ENCODE peak calls at places on chromosomes 3 and 15, in five cellular contexts. S, P, U, T and D are unnamed samples.

GRCh38 chr15:45546789-45547188 is 24.2 kb upstream of the SLC30A4 start:
- DNase-seq in S (no peak), P (no peak), U (peak; percentile 5), T (no peak), D (no peak)

GRCh38 chr3:21621396-21621695 is 129.7 kb downstream of the ZNF385D start:
- DNase-seq in S (no peak), P (no peak), U (peak; percentile 15), T (no peak), D (peak; percentile 8)

GRCh38 chr15:82647045-82647834 is at the start of gene CPEB1:
- DNase-seq in S (peak; percentile 66), P (no peak), U (no peak), T (peak; percentile 93), D (no peak)

GRCh38 chr15:50458713-50459112 is 34.5 kb downstream of the USP8 start:
- DNase-seq in S (no peak), P (no peak), U (no peak), T (no peak), D (no peak)

GRCh38 chr3:139319428-139320402 is 24.1 kb upstream of the MRPS22 start:
- DNase-seq in S (no peak), P (no peak), U (peak; percentile 23), T (peak; percentile 50), D (peak; percentile 75)

GRCh38 chr15:25616471-25616870 is 177.6 kb upstream of the UBE3A start:
- DNase-seq in S (no peak), P (no peak), U (no peak), T (no peak), D (no peak)

GRCh38 chr3:177294221-177294620 is 96.9 kb upstream of the TBL1XR1 start:
- DNase-seq in S (no peak), P (no peak), U (no peak), T (no peak), D (no peak)

GRCh38 chr15:46714959-46715358 is 1002.3 kb upstream of the SEMA6D start:
- DNase-seq in S (no peak), P (no peak), U (no peak), T (no peak), D (no peak)

GRCh38 chr3:69354948-69355347 is 30.9 kb downstream of the FRMD4B start:
- DNase-seq in S (no peak), P (no peak), U (no peak), T (no peak), D (no peak)

GRCh38 chr3:184716652-184717607 is 5.1 kb upstream of the MAGEF1 start:
- DNase-seq in S (no peak), P (no peak), U (peak; percentile 12), T (no peak), D (peak; percentile 74)

GRCh38 chr3:193775421-193776077 is 182.5 kb downstream of the OPA1 start:
- DNase-seq in S (no peak), P (no peak), U (no peak), T (no peak), D (no peak)

GRCh38 chr3:197975311-197975710 is 15.3 kb downstream of the LMLN start:
- DNase-seq in S (no peak), P (no peak), U (no peak), T (no peak), D (no peak)

GRCh38 chr3:4845882-4846281 is 133.4 kb upstream of the BHLHE40 start:
- DNase-seq in S (no peak), P (peak; percentile 89), U (no peak), T (no peak), D (no peak)

GRCh38 chr3:72932416-72932815 is 44.6 kb downstream of the GXYLT2 start:
- DNase-seq in S (no peak), P (no peak), U (no peak), T (no peak), D (no peak)

GRCh38 chr3:193780810-193781472 is 187.9 kb downstream of the OPA1 start:
- DNase-seq in S (peak; percentile 88), P (no peak), U (peak; percentile 44), T (peak; percentile 77), D (peak; percentile 55)

GRCh38 chr15:88896339-88897033 is 1.1 kb upstream of the HAPLN3 start:
- DNase-seq in S (no peak), P (no peak), U (no peak), T (no peak), D (no peak)

DNA sequence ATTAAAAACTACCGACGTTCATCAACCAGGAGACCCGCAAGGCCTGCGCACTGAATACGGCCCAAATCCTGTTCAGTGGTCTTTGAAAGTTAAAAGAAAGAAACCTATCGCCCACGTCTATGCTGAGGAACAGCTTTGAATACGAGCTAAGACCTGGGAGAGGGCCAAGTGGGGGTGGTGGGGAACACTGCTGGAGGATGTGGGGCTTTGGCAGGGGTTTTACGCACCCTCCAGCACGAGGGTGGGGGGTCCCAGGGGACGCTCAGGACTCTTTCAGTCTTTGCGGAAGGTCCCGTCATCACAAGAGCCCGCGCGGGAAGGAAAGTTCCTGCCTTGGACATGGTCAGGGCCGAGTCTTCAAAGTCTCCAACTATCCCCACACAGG is 11.3 kb downstream of the SHOX2 start:
- DNase-seq in S (no peak), P (no peak), U (no peak), T (no peak), D (no peak)
- TF ChIP-seq MYC in S (no peak), P (no peak), U (no peak), T (no peak), D (no peak)

DNA sequence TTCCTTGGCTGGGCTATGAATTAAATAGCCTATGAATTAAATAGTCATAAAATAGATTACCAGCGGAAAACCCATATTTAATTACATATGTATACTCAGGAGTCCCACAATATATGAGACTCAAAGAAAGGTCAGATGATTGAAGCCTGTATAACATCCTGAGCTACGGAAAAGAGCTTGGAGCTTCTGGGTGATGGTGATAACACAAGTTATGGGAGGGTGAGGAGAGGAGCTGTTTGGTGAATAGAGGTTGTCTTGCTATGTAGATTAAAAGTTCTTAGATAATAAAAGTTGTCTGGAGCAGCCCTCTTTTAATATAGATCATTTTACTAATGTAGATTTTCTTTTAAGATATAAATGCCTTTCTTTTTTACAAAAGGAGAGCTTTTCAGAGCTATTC is 1.8 kb downstream of the PML start:
- DNase-seq in S (no peak), P (no peak), U (no peak), T (no peak), D (no peak)
- H3K4me3 ChIP-seq in S (no peak overlapping the region), P (peak overlapping the region; percentile 95), U (no peak overlapping the region), T (peak overlapping the region; percentile 94), D (peak overlapping the region; percentile 85)

DNA sequence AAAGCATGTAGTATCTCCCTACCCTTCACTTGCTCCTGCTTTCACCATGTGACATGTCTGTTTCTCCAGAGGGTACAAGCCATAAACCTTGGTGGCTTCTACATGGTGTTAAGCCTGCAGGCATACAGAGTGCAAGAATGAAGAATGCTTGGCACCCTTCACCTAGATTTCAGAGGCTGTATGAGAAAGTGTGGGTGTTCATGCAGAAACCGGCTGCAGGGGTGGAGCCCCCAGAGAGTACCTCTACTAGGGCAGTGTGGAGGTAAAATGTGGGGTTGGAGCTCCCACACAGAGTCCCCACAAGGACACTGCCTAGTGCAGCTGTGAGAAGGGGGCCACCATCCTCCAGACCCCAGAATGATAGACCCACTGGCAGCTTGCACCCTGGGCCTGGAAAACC is 32.2 kb downstream of the SLC15A2 start:
- DNase-seq in S (no peak), P (no peak), U (no peak), T (no peak), D (no peak)
- TF ChIP-seq MYC in S (no peak), P (no peak), U (no peak), T (no peak), D (no peak)

GRCh38 chr3:53649816-53650215 is 155.4 kb downstream of the CACNA1D start:
- DNase-seq in S (no peak), P (peak; percentile 4), U (no peak), T (no peak), D (no peak)

GRCh38 chr3:53646723-53647122 is 152.3 kb downstream of the CACNA1D start:
- DNase-seq in S (no peak), P (peak; percentile 26), U (no peak), T (no peak), D (no peak)

GRCh38 chr3:53643757-53644156 is 149.3 kb downstream of the CACNA1D start:
- DNase-seq in S (no peak), P (no peak), U (no peak), T (no peak), D (no peak)

GRCh38 chr3:53642211-53642610 is 147.8 kb downstream of the CACNA1D start:
- DNase-seq in S (no peak), P (no peak), U (no peak), T (no peak), D (no peak)

DNA sequence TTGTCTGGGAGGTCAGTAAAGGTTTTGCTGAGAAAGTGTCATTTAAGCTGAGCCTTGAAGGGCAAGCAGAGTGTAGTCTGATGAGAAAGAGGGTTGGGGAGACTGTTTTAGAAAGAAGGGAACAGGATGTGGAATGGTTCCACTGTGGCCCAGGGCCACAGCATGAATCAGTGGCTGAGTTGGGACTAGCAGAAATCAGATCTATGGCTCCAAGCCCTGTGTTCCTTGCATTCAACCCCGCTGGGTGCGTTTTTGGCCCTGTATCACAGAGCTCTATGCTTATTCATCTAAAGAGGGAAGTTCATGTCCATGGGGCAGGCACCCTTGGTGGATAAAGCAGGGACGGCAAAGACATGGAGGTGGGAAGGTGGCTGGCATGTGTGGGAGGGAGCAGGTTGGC is 151.3 kb downstream of the CACNA1D start:
- DNase-seq in S (no peak), P (no peak), U (no peak), T (no peak), D (no peak)
- H3K4me3 ChIP-seq in S (no peak overlapping the region), P (no peak overlapping the region), U (no peak overlapping the region), T (no peak overlapping the region), D (no peak overlapping the region)

DNA sequence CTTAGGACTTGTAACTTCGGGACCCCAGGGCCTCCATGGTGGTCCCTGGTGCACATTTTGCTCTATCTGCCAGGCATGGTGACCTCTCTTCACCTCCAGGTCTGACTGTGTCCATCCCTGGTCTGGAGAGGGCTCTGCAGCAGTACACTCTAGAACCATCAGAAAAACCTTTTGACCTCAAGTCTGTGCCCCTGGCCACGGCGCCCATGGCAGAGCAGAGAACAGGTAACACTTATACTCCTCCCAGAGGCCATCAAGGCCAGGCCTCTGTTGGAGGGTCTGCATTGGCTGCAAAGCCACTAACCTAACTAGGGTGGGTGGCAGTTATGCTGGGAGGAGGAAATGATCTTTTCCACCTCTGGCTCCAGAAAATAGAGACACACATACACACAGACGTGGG is 10.3 kb upstream of the HMCES start:
- DNase-seq in S (no peak), P (no peak), U (no peak), T (no peak), D (no peak)
- TF ChIP-seq MYC in S (no peak), P (no peak), U (no peak), T (no peak), D (no peak)

GRCh38 chr15:95840004-95840403 is 490.5 kb upstream of the NR2F2 start:
- DNase-seq in S (no peak), P (no peak), U (no peak), T (no peak), D (no peak)

GRCh38 chr15:95839367-95839782 is 491.1 kb upstream of the NR2F2 start:
- DNase-seq in S (no peak), P (peak; percentile 66), U (no peak), T (no peak), D (no peak)

GRCh38 chr15:95842576-95842975 is 487.9 kb upstream of the NR2F2 start:
- DNase-seq in S (no peak), P (no peak), U (no peak), T (no peak), D (no peak)

GRCh38 chr15:95845862-95846515 is 484.5 kb upstream of the NR2F2 start:
- DNase-seq in S (no peak), P (no peak), U (no peak), T (no peak), D (no peak)

GRCh38 chr15:95843241-95843851 is 487.2 kb upstream of the NR2F2 start:
- DNase-seq in S (no peak), P (no peak), U (no peak), T (no peak), D (no peak)
- H3K4me3 ChIP-seq in S (no peak overlapping the region), P (no peak overlapping the region), U (no peak overlapping the region), T (no peak overlapping the region), D (no peak overlapping the region)